ENCODE peak calls at places on chromosome 2, in seven cellular contexts. One of them, this sample, is unnamed.

GRCh38 chr2:111121873-111122630 is 1.3 kb downstream of the BCL2L11 start:
- DNase-seq in endothelial cell: peak
- DNase-seq in H9: peak
- DNase-seq in astrocyte of the cerebellum: peak
- DNase-seq in nephron progenitor cell: peak
- DNase-seq in K562: peak
- DNase-seq in HFFc6: peak
- DNase-seq in this sample: peak

GRCh38 chr2:151071906-151072305 is 189.8 kb downstream of the RBM43 start:
- DNase-seq in astrocyte of the cerebellum: no peak
- DNase-seq in H9: no peak
- DNase-seq in nephron progenitor cell: no peak
- DNase-seq in HFFc6: no peak
- DNase-seq in K562: no peak
- DNase-seq in endothelial cell: no peak
- DNase-seq in this sample: no peak

GRCh38 chr2:149732730-149733290 is 145.2 kb upstream of the MMADHC start:
- DNase-seq in astrocyte of the cerebellum: no peak
- DNase-seq in endothelial cell: no peak
- DNase-seq in H9: no peak
- DNase-seq in HFFc6: peak
- DNase-seq in K562: no peak
- DNase-seq in nephron progenitor cell: no peak
- DNase-seq in this sample: no peak

GRCh38 chr2:222861411-222862067 is 703 bp downstream of the ACSL3 start:
- DNase-seq in K562: peak
- DNase-seq in H9: no peak
- DNase-seq in endothelial cell: peak
- DNase-seq in HFFc6: no peak
- DNase-seq in nephron progenitor cell: no peak
- DNase-seq in astrocyte of the cerebellum: no peak
- DNase-seq in this sample: no peak

GRCh38 chr2:16321872-16322271 is 343.8 kb downstream of the CYRIA start:
- DNase-seq in HFFc6: no peak
- DNase-seq in astrocyte of the cerebellum: no peak
- DNase-seq in nephron progenitor cell: no peak
- DNase-seq in H9: no peak
- DNase-seq in endothelial cell: no peak
- DNase-seq in K562: no peak
- DNase-seq in this sample: no peak

GRCh38 chr2:8609357-8609804 is 72.5 kb upstream of the ID2 start:
- DNase-seq in nephron progenitor cell: no peak
- DNase-seq in astrocyte of the cerebellum: no peak
- DNase-seq in HFFc6: peak
- DNase-seq in endothelial cell: no peak
- DNase-seq in K562: no peak
- DNase-seq in H9: peak
- DNase-seq in this sample: no peak

GRCh38 chr2:240137596-240138274 is 1.6 kb upstream of the COPS9 start:
- DNase-seq in H9: peak
- DNase-seq in astrocyte of the cerebellum: no peak
- DNase-seq in endothelial cell: no peak
- DNase-seq in nephron progenitor cell: no peak
- DNase-seq in HFFc6: no peak
- DNase-seq in K562: no peak
- DNase-seq in this sample: no peak

GRCh38 chr2:39068757-39069515 is 51.9 kb downstream of the SOS1 start:
- DNase-seq in nephron progenitor cell: no peak
- DNase-seq in astrocyte of the cerebellum: no peak
- DNase-seq in endothelial cell: no peak
- DNase-seq in HFFc6: peak
- DNase-seq in K562: no peak
- DNase-seq in H9: no peak
- DNase-seq in this sample: no peak

GRCh38 chr2:177172034-177172880 is 40.3 kb upstream of the HNRNPA3 start:
- DNase-seq in nephron progenitor cell: no peak
- DNase-seq in endothelial cell: no peak
- DNase-seq in H9: no peak
- DNase-seq in HFFc6: peak
- DNase-seq in astrocyte of the cerebellum: peak
- DNase-seq in K562: no peak
- DNase-seq in this sample: no peak

GRCh38 chr2:169849710-169850109 is 22.5 kb downstream of the UBR3 start:
- DNase-seq in endothelial cell: no peak
- DNase-seq in astrocyte of the cerebellum: no peak
- DNase-seq in HFFc6: no peak
- DNase-seq in K562: no peak
- DNase-seq in nephron progenitor cell: no peak
- DNase-seq in H9: no peak
- DNase-seq in this sample: no peak

GRCh38 chr2:177482195-177482594 is 89.6 kb downstream of the AGPS start:
- DNase-seq in H9: no peak
- DNase-seq in nephron progenitor cell: no peak
- DNase-seq in HFFc6: no peak
- DNase-seq in astrocyte of the cerebellum: no peak
- DNase-seq in endothelial cell: no peak
- DNase-seq in K562: no peak
- DNase-seq in this sample: no peak

GRCh38 chr2:227862227-227862740 is 9.1 kb upstream of the DAW1 start:
- DNase-seq in nephron progenitor cell: peak
- DNase-seq in HFFc6: peak
- DNase-seq in K562: peak
- DNase-seq in H9: no peak
- DNase-seq in astrocyte of the cerebellum: peak
- DNase-seq in endothelial cell: peak
- DNase-seq in this sample: no peak

GRCh38 chr2:239724194-239724849 is 300.8 kb downstream of the NDUFA10 start:
- DNase-seq in endothelial cell: no peak
- DNase-seq in nephron progenitor cell: no peak
- DNase-seq in HFFc6: no peak
- DNase-seq in astrocyte of the cerebellum: no peak
- DNase-seq in H9: peak
- DNase-seq in K562: no peak
- DNase-seq in this sample: no peak

GRCh38 chr2:136378712-136379595 is 261.0 kb upstream of the CXCR4 start:
- DNase-seq in nephron progenitor cell: peak
- DNase-seq in HFFc6: peak
- DNase-seq in H9: peak
- DNase-seq in endothelial cell: peak
- DNase-seq in astrocyte of the cerebellum: peak
- DNase-seq in K562: peak
- DNase-seq in this sample: no peak

GRCh38 chr2:99448556-99448955 is 41.3 kb downstream of the REV1 start:
- DNase-seq in H9: no peak
- DNase-seq in K562: no peak
- DNase-seq in astrocyte of the cerebellum: peak
- DNase-seq in endothelial cell: no peak
- DNase-seq in HFFc6: peak
- DNase-seq in nephron progenitor cell: no peak
- DNase-seq in this sample: no peak

GRCh38 chr2:17387591-17387990 is 130.6 kb downstream of the RAD51AP2 start:
- DNase-seq in nephron progenitor cell: no peak
- DNase-seq in H9: no peak
- DNase-seq in HFFc6: no peak
- DNase-seq in K562: no peak
- DNase-seq in endothelial cell: no peak
- DNase-seq in astrocyte of the cerebellum: no peak
- DNase-seq in this sample: no peak

GRCh38 chr2:207530160-207531023 is 630 bp downstream of the CREB1 start:
- DNase-seq in endothelial cell: peak
- DNase-seq in HFFc6: peak
- DNase-seq in astrocyte of the cerebellum: no peak
- DNase-seq in K562: peak
- DNase-seq in nephron progenitor cell: peak
- DNase-seq in H9: no peak
- DNase-seq in this sample: no peak

GRCh38 chr2:50088987-50089386 is 934.7 kb upstream of the FSHR start:
- DNase-seq in nephron progenitor cell: no peak
- DNase-seq in endothelial cell: no peak
- DNase-seq in K562: no peak
- DNase-seq in HFFc6: no peak
- DNase-seq in astrocyte of the cerebellum: no peak
- DNase-seq in H9: no peak
- DNase-seq in this sample: no peak

GRCh38 chr2:101699191-101699938 is 1.9 kb downstream of the MAP4K4 start:
- DNase-seq in K562: no peak
- DNase-seq in nephron progenitor cell: no peak
- DNase-seq in H9: no peak
- DNase-seq in endothelial cell: no peak
- DNase-seq in astrocyte of the cerebellum: no peak
- DNase-seq in HFFc6: no peak
- DNase-seq in this sample: no peak

GRCh38 chr2:235446082-235446481 is 47.8 kb upstream of the AGAP1 start:
- DNase-seq in K562: no peak
- DNase-seq in HFFc6: no peak
- DNase-seq in astrocyte of the cerebellum: no peak
- DNase-seq in nephron progenitor cell: no peak
- DNase-seq in endothelial cell: no peak
- DNase-seq in H9: no peak
- DNase-seq in this sample: no peak

GRCh38 chr2:74902281-74902860 is 56.1 kb upstream of the POLE4 start:
- DNase-seq in K562: no peak
- DNase-seq in H9: no peak
- DNase-seq in astrocyte of the cerebellum: no peak
- DNase-seq in HFFc6: no peak
- DNase-seq in endothelial cell: no peak
- DNase-seq in nephron progenitor cell: no peak
- DNase-seq in this sample: no peak

GRCh38 chr2:214465386-214466146 is 54.7 kb downstream of the VWC2L start:
- DNase-seq in endothelial cell: no peak
- DNase-seq in H9: no peak
- DNase-seq in nephron progenitor cell: no peak
- DNase-seq in HFFc6: peak
- DNase-seq in K562: no peak
- DNase-seq in astrocyte of the cerebellum: no peak
- DNase-seq in this sample: peak

GRCh38 chr2:47539228-47539627 is 136.3 kb downstream of the MSH2 start:
- DNase-seq in K562: no peak
- DNase-seq in endothelial cell: no peak
- DNase-seq in HFFc6: no peak
- DNase-seq in nephron progenitor cell: no peak
- DNase-seq in H9: no peak
- DNase-seq in astrocyte of the cerebellum: no peak
- DNase-seq in this sample: no peak
- TF ChIP-seq CTCF in K562: peak
- TF ChIP-seq CTCF in endothelial cell: peak
- TF ChIP-seq CTCF in HFFc6: peak
- TF ChIP-seq CTCF in nephron progenitor cell: peak
- TF ChIP-seq CTCF in H9: peak
- TF ChIP-seq CTCF in astrocyte of the cerebellum: peak
- TF ChIP-seq CTCF in this sample: no peak

DNA sequence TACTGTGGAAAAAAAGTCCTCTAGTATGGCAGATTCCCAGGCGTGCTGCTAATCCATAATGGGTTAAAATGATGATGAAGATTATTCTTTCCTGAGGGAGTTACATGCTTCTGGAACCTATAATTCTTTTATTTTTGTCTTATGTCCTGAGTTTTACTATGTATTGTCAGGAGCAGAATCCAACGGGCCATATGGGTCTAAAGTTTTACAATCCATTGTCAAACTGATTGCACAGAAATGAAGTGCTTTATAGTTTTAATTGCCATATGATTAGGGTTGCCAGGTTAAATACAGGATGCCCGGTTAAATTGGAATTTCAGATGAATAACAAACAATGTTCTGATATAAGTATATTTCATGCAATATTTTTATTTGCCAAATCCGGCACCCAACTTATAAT is 100.9 kb upstream of the MAP3K20 start:
- DNase-seq in HFFc6: no peak
- DNase-seq in K562: no peak
- DNase-seq in endothelial cell: no peak
- DNase-seq in H9: no peak
- DNase-seq in astrocyte of the cerebellum: no peak
- DNase-seq in nephron progenitor cell: no peak
- DNase-seq in this sample: no peak
- TF ChIP-seq CTCF in HFFc6: no peak
- TF ChIP-seq CTCF in K562: no peak
- TF ChIP-seq CTCF in endothelial cell: no peak
- TF ChIP-seq CTCF in H9: no peak
- TF ChIP-seq CTCF in astrocyte of the cerebellum: no peak
- TF ChIP-seq CTCF in nephron progenitor cell: no peak
- TF ChIP-seq CTCF in this sample: no peak

GRCh38 chr2:205721057-205721767 is 38.9 kb downstream of the NRP2 start:
- DNase-seq in HFFc6: no peak
- DNase-seq in H9: peak
- DNase-seq in astrocyte of the cerebellum: no peak
- DNase-seq in nephron progenitor cell: no peak
- DNase-seq in K562: peak
- DNase-seq in endothelial cell: peak
- DNase-seq in this sample: no peak
- TF ChIP-seq CTCF in HFFc6: peak
- TF ChIP-seq CTCF in H9: peak
- TF ChIP-seq CTCF in astrocyte of the cerebellum: peak
- TF ChIP-seq CTCF in nephron progenitor cell: no peak
- TF ChIP-seq CTCF in K562: no peak
- TF ChIP-seq CTCF in endothelial cell: peak
- TF ChIP-seq CTCF in this sample: peak

GRCh38 chr2:201071305-201072200 is at the start of the genes HYCC2 and NDUFB3:
- DNase-seq in H9: peak
- DNase-seq in K562: peak
- DNase-seq in nephron progenitor cell: peak
- DNase-seq in astrocyte of the cerebellum: peak
- DNase-seq in HFFc6: peak
- DNase-seq in endothelial cell: peak
- DNase-seq in this sample: peak
- TF ChIP-seq CTCF in H9: no peak
- TF ChIP-seq CTCF in K562: peak
- TF ChIP-seq CTCF in nephron progenitor cell: no peak
- TF ChIP-seq CTCF in astrocyte of the cerebellum: peak
- TF ChIP-seq CTCF in HFFc6: peak
- TF ChIP-seq CTCF in endothelial cell: no peak
- TF ChIP-seq CTCF in this sample: peak

DNA sequence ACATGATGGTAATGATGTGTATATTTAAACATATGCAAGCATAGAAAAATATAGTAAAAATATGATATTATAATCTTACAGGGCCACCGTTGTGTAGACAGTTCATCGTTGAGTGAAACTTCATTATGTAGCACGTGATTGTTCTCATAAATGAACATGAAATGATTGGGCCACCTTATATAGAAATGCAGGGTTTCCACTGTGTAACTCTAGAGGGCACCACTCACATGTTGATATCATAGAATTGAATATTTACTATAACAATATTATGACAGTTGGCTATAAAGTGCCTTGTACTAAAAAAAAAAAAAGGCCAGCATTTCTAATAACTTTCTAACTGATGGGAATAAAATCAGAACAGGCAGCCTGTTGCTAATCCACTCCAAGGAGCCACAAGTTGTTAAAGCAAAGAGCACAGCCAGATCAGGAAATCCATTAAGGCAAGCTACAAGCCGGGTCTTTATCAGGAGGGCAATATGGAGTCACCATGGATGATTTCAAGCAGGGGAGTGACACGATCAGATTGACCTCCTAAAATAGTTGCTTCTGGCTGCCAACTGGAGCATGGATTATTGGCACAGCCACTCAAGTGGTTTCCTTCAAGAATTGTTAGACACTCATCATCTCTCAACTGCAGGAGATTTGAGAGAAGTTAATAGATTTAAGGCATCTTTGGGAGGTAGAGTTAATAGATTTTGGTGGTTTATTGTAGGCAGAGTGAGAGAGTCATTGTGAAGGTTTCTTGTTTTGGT is 16.7 kb downstream of the IL1F10 start:
- DNase-seq in astrocyte of the cerebellum: no peak
- DNase-seq in HFFc6: no peak
- DNase-seq in H9: no peak
- DNase-seq in endothelial cell: no peak
- DNase-seq in nephron progenitor cell: no peak
- DNase-seq in K562: no peak
- DNase-seq in this sample: no peak
- TF ChIP-seq CTCF in astrocyte of the cerebellum: peak
- TF ChIP-seq CTCF in HFFc6: peak
- TF ChIP-seq CTCF in H9: peak
- TF ChIP-seq CTCF in endothelial cell: peak
- TF ChIP-seq CTCF in nephron progenitor cell: no peak
- TF ChIP-seq CTCF in K562: no peak
- TF ChIP-seq CTCF in this sample: peak